ENCODE peak calls at places on chromosomes 2 and 18, in ten cellular contexts. X is A549, C is coronary artery, B is ovary, I is body of pancreas, N is IMR-90, D is psoas muscle, G is AG04450, M is AG04449, Z is cardiac fibroblast. K is an unnamed sample.

GRCh38 chr2:130183500-130184373 is 1.7 kb downstream of the MZT2B start:
- DNase-seq in Z (peak; percentile 51), N (peak; percentile 11), G (no peak), X (no peak), I (peak; percentile 7), B (peak; percentile 66), D (no peak), C (no peak), M (no peak), K (peak; percentile 35)

GRCh38 chr2:175366814-175367213 is 185.3 kb upstream of the ATP5MC3 start:
- DNase-seq in M (no peak), I (peak; percentile 31), G (no peak), Z (peak; percentile 55), N (peak; percentile 43), X (peak; percentile 35), D (no peak), B (no peak), C (no peak), K (peak; percentile 53)

GRCh38 chr2:146982393-146982846 is 862.4 kb upstream of the ACVR2A start:
- DNase-seq in M (no peak), B (no peak), C (no peak), I (peak; percentile 34), Z (peak; percentile 97), D (peak; percentile 64), X (no peak), G (peak; percentile 13), N (peak; percentile 69), K (peak; percentile 99)

GRCh38 chr2:150122871-150123588 is 364.4 kb downstream of the RND3 start:
- DNase-seq in D (no peak), M (no peak), C (no peak), Z (peak; percentile 20), G (no peak), X (no peak), B (no peak), N (no peak), I (no peak), K (no peak)

GRCh38 chr2:83850071-83850725 is 608.9 kb downstream of the SUCLG1 start:
- DNase-seq in G (no peak), Z (no peak), D (no peak), I (no peak), X (no peak), M (no peak), N (no peak), C (no peak), B (no peak), K (no peak)

GRCh38 chr2:222448806-222449205 is 24.5 kb downstream of the SGPP2 start:
- DNase-seq in M (peak; percentile 24), N (peak; percentile 44), I (peak; percentile 50), Z (peak; percentile 94), G (peak; percentile 51), C (no peak), X (no peak), D (no peak), B (peak; percentile 32), K (peak; percentile 62)

GRCh38 chr2:158936978-158937377 is 31.5 kb upstream of the TANC1 start:
- DNase-seq in D (no peak), X (no peak), B (no peak), I (no peak), Z (peak; percentile 94), C (no peak), N (peak; percentile 95), G (peak; percentile 85), M (no peak), K (peak; percentile 96)

GRCh38 chr18:44698518-44698917 is 17.8 kb downstream of the SETBP1 start:
- DNase-seq in C (no peak), B (no peak), N (no peak), X (no peak), D (no peak), M (no peak), G (no peak), I (no peak), Z (no peak), K (no peak)

GRCh38 chr2:218983263-218983970 is 1.6 kb downstream of the FEV start:
- DNase-seq in X (no peak), Z (no peak), N (no peak), C (no peak), I (no peak), M (no peak), G (no peak), B (no peak), D (peak; percentile 28), K (no peak)

GRCh38 chr2:218984239-218985020 is 554 bp downstream of the FEV start:
- DNase-seq in M (no peak), D (peak; percentile 57), X (no peak), Z (peak; percentile 53), G (no peak), N (no peak), I (no peak), C (no peak), B (no peak), K (no peak)

GRCh38 chr2:218985021-218985324 is at the start of gene FEV:
- DNase-seq in X (no peak), I (no peak), G (no peak), C (no peak), B (no peak), Z (no peak), M (no peak), D (no peak), N (no peak), K (no peak)

GRCh38 chr2:218982312-218983262 is 2.4 kb downstream of the FEV start:
- DNase-seq in G (no peak), C (no peak), B (no peak), I (no peak), M (no peak), Z (no peak), N (no peak), X (no peak), D (peak; percentile 46), K (no peak)

DNA sequence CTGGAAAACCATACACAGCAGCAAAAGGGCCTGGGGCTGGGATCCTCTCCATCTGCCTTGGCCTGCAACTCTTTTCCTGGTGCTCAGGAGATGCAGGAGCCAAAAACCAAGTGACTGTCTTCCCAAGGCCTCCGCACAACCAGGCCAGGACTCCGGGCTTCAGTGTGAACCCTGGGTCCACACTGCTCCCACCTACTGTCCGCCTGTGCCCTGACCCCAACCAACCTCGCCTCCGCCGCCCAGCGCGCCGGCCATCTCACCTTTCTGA is 1.1 kb downstream of the FEV start:
- DNase-seq in M (no peak), B (no peak), G (no peak), C (no peak), X (no peak), D (no peak), I (no peak), Z (no peak), N (no peak), K (no peak)
- H3K4me3 ChIP-seq in M (no peak overlapping the region), B (no peak overlapping the region), G (no peak overlapping the region), C (peak overlapping the region; percentile 46), X (no peak overlapping the region), D (no peak overlapping the region), I (no peak overlapping the region), Z (no peak overlapping the region), N (no peak overlapping the region), K (no peak overlapping the region)

DNA sequence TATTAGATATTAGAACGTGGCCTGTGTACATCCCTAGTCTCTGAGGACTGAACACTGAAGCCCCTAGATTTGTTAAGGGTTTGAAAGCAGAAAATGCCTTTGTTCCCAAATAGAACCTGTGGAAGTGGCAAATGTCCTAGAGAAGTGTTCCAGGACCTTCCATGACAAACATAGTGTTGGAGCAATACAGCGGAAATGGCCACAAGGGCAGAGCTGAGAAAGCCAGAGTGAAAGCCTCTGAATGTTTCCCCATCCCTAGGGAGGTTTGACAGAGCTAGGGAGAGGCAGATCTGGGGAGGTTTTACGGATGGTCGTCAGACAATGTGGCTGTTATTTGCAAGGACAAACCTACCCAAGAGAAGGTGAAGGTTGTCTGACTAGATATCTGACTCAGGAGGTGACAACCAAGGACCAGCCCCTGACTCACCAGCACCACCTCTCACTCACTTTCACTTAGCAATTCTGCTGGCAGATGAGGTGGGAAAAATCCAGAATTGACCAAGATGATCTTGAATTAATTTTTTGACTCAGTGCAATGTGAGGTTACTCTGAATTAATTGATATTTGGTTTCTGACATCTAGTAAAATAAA is 24.1 kb downstream of the RBM43 start:
- DNase-seq in C (no peak), M (no peak), G (no peak), D (no peak), B (no peak), X (no peak), I (no peak), N (peak; percentile 49), Z (no peak), K (peak; percentile 51)
- TF ChIP-seq CTCF in C (no peak), M (no peak), G (no peak), D (no peak), B (no peak), X (no peak), I (no peak), N (no peak), Z (no peak), K (no peak)

DNA sequence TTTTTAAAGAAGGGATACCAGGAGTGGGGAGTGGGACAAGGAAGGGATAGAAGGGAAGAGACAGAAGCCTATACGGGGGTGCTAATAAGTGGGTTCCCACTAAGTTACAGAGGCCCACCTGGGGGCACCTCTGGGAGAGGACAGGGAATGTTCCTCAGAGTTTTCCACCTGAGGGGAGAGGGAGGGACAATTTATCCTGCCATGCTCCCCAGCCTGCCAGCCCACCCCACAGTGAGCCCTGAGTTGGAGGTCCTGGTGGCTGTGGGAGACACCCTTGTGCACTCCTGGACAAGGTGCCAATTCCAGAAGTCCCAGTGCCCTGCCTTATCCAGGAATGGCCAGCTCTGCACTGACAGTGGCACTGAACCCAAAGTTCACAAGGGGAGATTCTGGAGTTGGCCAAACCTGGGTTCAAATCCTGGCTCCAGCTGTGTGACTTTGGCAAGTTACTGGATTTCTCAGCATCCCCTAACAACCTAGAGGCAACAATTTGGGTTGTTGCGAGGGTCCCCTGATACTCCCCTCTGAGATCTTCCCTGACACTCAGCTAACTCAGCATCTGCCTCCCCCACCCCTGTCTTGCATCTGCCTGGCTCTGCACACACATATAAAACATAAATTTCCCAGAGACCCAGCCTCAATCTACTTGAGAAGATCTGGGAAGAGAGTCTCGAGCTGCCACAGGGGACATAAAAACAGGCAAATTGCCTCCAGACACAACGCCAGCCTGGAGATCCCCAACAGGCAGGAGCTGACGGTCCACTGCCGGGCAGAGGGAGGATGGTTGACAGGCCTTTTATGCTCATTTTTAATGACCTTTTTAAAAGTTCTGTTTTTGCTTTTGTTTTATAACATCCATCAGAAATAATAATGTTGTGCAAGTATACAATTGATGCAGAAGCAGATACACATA is 98.7 kb upstream of the ST3GAL5 start:
- DNase-seq in Z (no peak), B (no peak), D (no peak), G (no peak), X (no peak), C (no peak), M (no peak), N (no peak), I (no peak), K (no peak)
- H3K4me3 ChIP-seq in Z (no peak overlapping the region), B (no peak overlapping the region), D (no peak overlapping the region), G (no peak overlapping the region), X (no peak overlapping the region), C (no peak overlapping the region), M (no peak overlapping the region), N (no peak overlapping the region), I (no peak overlapping the region), K (no peak overlapping the region)

GRCh38 chr18:35128675-35129074 is 87.5 kb downstream of the MAPRE2 start:
- DNase-seq in M (no peak), Z (no peak), B (no peak), C (no peak), G (no peak), I (no peak), D (no peak), X (no peak), N (no peak), K (no peak)

GRCh38 chr18:35131387-35132283 is 90.4 kb downstream of the MAPRE2 start:
- DNase-seq in B (no peak), M (no peak), Z (peak; percentile 6), G (no peak), X (no peak), C (no peak), D (no peak), I (no peak), N (peak; percentile 24), K (peak; percentile 28)

GRCh38 chr18:35123811-35124210 is 82.6 kb downstream of the MAPRE2 start:
- DNase-seq in B (no peak), X (no peak), C (no peak), D (no peak), I (no peak), G (no peak), M (no peak), Z (no peak), N (no peak), K (no peak)

GRCh38 chr18:35130236-35130635 is 89.0 kb downstream of the MAPRE2 start:
- DNase-seq in M (no peak), B (no peak), D (no peak), G (no peak), C (no peak), N (no peak), I (no peak), X (no peak), Z (no peak), K (no peak)

GRCh38 chr18:35127201-35127600 is 86.0 kb downstream of the MAPRE2 start:
- DNase-seq in I (no peak), M (no peak), X (no peak), B (no peak), G (no peak), C (no peak), N (peak; percentile 8), Z (peak; percentile 31), D (no peak), K (peak; percentile 25)
- TF ChIP-seq CTCF in I (no peak), M (peak; percentile 39), X (no peak), B (no peak), G (peak; percentile 42), C (peak; percentile 10), N (peak; percentile 11), Z (peak; percentile 38), D (no peak), K (peak; percentile 42)

K was measured in fibroblast of mammary gland.